ENCODE peak calls at places on chromosome 19, in six cellular contexts. H, S, Q, K, C and G are unnamed samples.

GRCh38 chr19:13712767-13713201 is 51.5 kb upstream of the MRI1 start:
- DNase-seq in Q (no peak), C (no peak), K (no peak), H (no peak), S (no peak), G (no peak)

GRCh38 chr19:3275068-3275582 is 50.7 kb downstream of the CELF5 start:
- DNase-seq in C (peak), S (peak), K (no peak), Q (peak), H (peak), G (peak)

GRCh38 chr19:3338541-3339181 is 27.7 kb upstream of the NFIC start:
- DNase-seq in K (no peak), H (no peak), C (no peak), Q (no peak), S (no peak), G (no peak)

GRCh38 chr19:36771275-36772231 is 1.1 kb downstream of the ZNF850 start:
- DNase-seq in K (no peak), Q (peak), S (peak), C (no peak), H (peak), G (peak)

GRCh38 chr19:40519352-40520322 is 52.8 kb downstream of the SPTBN4 start:
- DNase-seq in H (no peak), S (peak), C (no peak), K (peak), Q (no peak), G (peak)

GRCh38 chr19:2578911-2579677 is 103.2 kb downstream of the GADD45B start:
- DNase-seq in C (peak), S (peak), Q (peak), H (no peak), K (no peak), G (peak)

GRCh38 chr19:35249146-35249847 is 495 bp downstream of the LSR start:
- DNase-seq in H (peak), Q (no peak), C (no peak), K (no peak), S (no peak), G (peak)

GRCh38 chr19:53810891-53811290 is 13.2 kb downstream of the NLRP12 start:
- DNase-seq in Q (no peak), H (no peak), S (no peak), K (no peak), C (no peak), G (no peak)

GRCh38 chr19:42092350-42092749 is 16.4 kb downstream of the ZNF574 start:
- DNase-seq in S (peak), K (peak), C (no peak), Q (peak), H (peak), G (no peak)

GRCh38 chr19:13835791-13836723 is 40.8 kb downstream of the ZSWIM4 start:
- DNase-seq in C (no peak), K (no peak), Q (no peak), S (no peak), H (peak), G (no peak)

GRCh38 chr19:33196446-33197193 is 2.5 kb downstream of the LRP3 start:
- DNase-seq in H (no peak), Q (no peak), S (no peak), C (no peak), K (no peak), G (no peak)

GRCh38 chr19:11423804-11424318 is 4.7 kb upstream of the RGL3 start:
- DNase-seq in C (no peak), H (no peak), K (no peak), S (peak), Q (no peak), G (no peak)

GRCh38 chr19:36460046-36460445 is 29.3 kb downstream of the ZNF566 start:
- DNase-seq in S (no peak), C (no peak), Q (no peak), H (no peak), K (no peak), G (no peak)

GRCh38 chr19:15210323-15210774 is 9.6 kb upstream of the NOTCH3 start:
- DNase-seq in H (no peak), Q (peak), C (no peak), S (no peak), K (no peak), G (no peak)

GRCh38 chr19:42397315-42398166 is 7.4 kb upstream of the CNFN start:
- DNase-seq in H (no peak), K (no peak), Q (no peak), S (no peak), C (no peak), G (no peak)

GRCh38 chr19:55490478-55491436 is 2.5 kb downstream of the SSC5D start:
- DNase-seq in S (no peak), Q (no peak), K (no peak), H (no peak), C (no peak), G (no peak)

GRCh38 chr19:30168760-30169159 is 203.4 kb upstream of the ZNF536 start:
- DNase-seq in K (no peak), C (no peak), H (no peak), Q (no peak), S (no peak), G (no peak)

GRCh38 chr19:2391118-2391725 is 31.2 kb downstream of the TMPRSS9 start:
- DNase-seq in C (peak), S (peak), Q (peak), K (peak), H (peak), G (peak)

GRCh38 chr19:5828661-5829566 is 10.6 kb downstream of the FUT6 start:
- DNase-seq in S (peak), H (peak), K (no peak), Q (no peak), C (no peak), G (peak)

GRCh38 chr19:48308695-48309586 is 16.4 kb upstream of the EMP3 start:
- DNase-seq in H (peak), C (no peak), Q (no peak), K (no peak), S (peak), G (peak)

GRCh38 chr19:41957838-41958366 is 1.2 kb downstream of the RABAC1 start:
- DNase-seq in Q (peak), C (peak), S (peak), H (peak), K (peak), G (peak)

GRCh38 chr19:15464394-15465385 is at the start of gene RASAL3:
- DNase-seq in H (peak), Q (no peak), K (peak), S (peak), C (no peak), G (no peak)

GRCh38 chr19:40578442-40578908 is 1.8 kb downstream of the SHKBP1 start:
- DNase-seq in Q (peak), S (peak), C (no peak), K (no peak), H (peak), G (peak)

GRCh38 chr19:41951686-41952172 is 7.4 kb downstream of the RABAC1 start:
- DNase-seq in C (peak), H (peak), S (peak), K (peak), Q (peak), G (peak)

GRCh38 chr19:54316746-54317107 is 3.8 kb upstream of the LILRA5 start:
- DNase-seq in H (peak), S (peak), K (no peak), Q (no peak), C (no peak), G (peak)

GRCh38 chr19:48127561-48127960 is 16.9 kb upstream of the PLA2G4C start:
- DNase-seq in Q (no peak), C (no peak), S (no peak), K (no peak), H (no peak), G (no peak)

GRCh38 chr19:6259312-6259861 is 20.4 kb downstream of the MLLT1 start:
- DNase-seq in C (no peak), H (no peak), S (no peak), Q (no peak), K (no peak), G (no peak)

GRCh38 chr19:19531951-19532805 is 3.5 kb downstream of the YJEFN3 start:
- DNase-seq in H (peak), C (no peak), S (peak), K (peak), Q (peak), G (peak)

GRCh38 chr19:591099-591958 is 1.6 kb downstream of the HCN2 start:
- DNase-seq in K (no peak), C (no peak), S (peak), H (no peak), Q (peak), G (peak)
- TF ChIP-seq EZH2phosphoT487 in K (no peak), C (no peak), S (no peak), H (no peak), Q (no peak), G (peak)

GRCh38 chr19:1302534-1303239 is 17.0 kb downstream of the EFNA2 start:
- DNase-seq in C (no peak), S (no peak), K (no peak), H (no peak), Q (no peak), G (peak)
- H2AFZ ChIP-seq in C (no peak), S (no peak), K (no peak), H (no peak), Q (no peak), G (no peak)

GRCh38 chr19:18253716-18254115 is 20.5 kb downstream of the IQCN start:
- DNase-seq in K (no peak), C (no peak), H (peak), Q (peak), S (no peak), G (no peak)
- H3K4me3 ChIP-seq in K (no peak), C (no peak), H (no peak), Q (no peak), S (no peak), G (no peak)

GRCh38 chr19:4660181-4660791 is 9.9 kb downstream of the MYDGF start:
- DNase-seq in C (no peak), Q (peak), H (peak), S (peak), K (peak), G (peak)
- TF ChIP-seq EZH2phosphoT487 in C (no peak), Q (no peak), H (no peak), S (no peak), K (no peak), G (no peak)

GRCh38 chr19:45505151-45505995 is 1.9 kb upstream of the VASP start:
- DNase-seq in C (no peak), K (no peak), Q (no peak), S (no peak), H (no peak), G (no peak)
- H2AFZ ChIP-seq in C (no peak), K (no peak), Q (no peak), S (no peak), H (no peak), G (no peak)

GRCh38 chr19:38056646-38057045 is 149.6 kb downstream of the SIPA1L3 start:
- DNase-seq in H (no peak), C (no peak), Q (no peak), K (no peak), S (no peak), G (no peak)

GRCh38 chr19:38057954-38058690 is 151.1 kb downstream of the SIPA1L3 start:
- DNase-seq in S (no peak), H (peak), C (no peak), Q (peak), K (no peak), G (no peak)

GRCh38 chr19:38055040-38055439 is 148.0 kb downstream of the SIPA1L3 start:
- DNase-seq in Q (no peak), C (no peak), K (no peak), S (peak), H (no peak), G (peak)

GRCh38 chr19:38059897-38060296 is 152.9 kb downstream of the SIPA1L3 start:
- DNase-seq in Q (no peak), H (peak), S (no peak), K (peak), C (no peak), G (no peak)

DNA sequence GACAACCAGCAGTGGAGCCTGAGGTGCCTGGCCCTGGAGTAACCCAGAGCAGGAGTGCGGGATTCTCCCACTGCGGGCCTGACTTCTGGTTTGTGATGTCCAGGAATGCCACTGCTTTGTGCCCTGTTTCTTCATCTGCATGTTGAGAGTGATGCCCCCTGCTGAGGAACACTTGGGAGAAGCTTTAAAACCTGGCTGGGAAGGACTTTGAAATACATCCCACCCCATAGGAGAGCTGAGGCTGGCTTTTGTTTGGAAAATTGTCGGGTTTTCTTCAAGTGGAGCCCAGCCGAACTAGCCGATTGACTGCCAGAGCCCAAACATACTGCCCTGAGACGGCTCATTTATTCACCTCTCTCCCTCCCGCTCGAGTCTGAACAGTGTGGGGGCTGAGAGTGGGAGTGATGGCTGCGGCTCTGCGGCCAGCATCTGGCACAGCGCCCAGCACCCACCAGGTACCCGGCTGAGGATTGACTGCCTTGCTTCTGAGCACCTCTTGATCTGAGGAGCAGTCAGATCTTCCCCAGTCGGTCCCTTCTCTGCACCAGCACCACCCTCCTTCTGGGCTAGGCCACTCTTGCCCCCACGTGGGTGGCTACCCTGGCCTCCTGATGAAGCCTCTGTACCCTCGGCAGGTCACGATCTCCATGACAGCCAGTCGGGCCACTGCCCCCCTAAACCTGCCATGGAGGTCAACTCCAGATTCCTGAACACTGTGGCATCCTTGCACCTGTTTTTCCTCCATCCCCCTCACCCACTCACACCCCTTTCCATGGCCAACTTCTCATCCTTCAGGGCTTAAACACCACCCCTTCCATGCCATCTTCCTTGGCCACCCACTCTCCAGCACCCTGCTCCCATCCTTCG is 148.9 kb downstream of the SIPA1L3 start:
- DNase-seq in H (no peak), C (no peak), S (peak), K (no peak), Q (no peak), G (peak)
- H3K4me3 ChIP-seq in H (no peak), C (no peak), S (peak), K (no peak), Q (no peak), G (no peak)

GRCh38 chr19:49887037-49887652 is 9.5 kb downstream of the IL4I1 start:
- DNase-seq in C (no peak), Q (no peak), K (no peak), S (no peak), H (no peak), G (no peak)
- TF ChIP-seq EZH2phosphoT487 in C (no peak), Q (no peak), K (no peak), S (no peak), H (no peak), G (no peak)

GRCh38 chr19:17202249-17202648 is 12.9 kb upstream of the USE1 start:
- DNase-seq in C (peak), H (peak), Q (peak), S (peak), K (no peak), G (no peak)
- H2AFZ ChIP-seq in C (no peak), H (no peak), Q (no peak), S (no peak), K (no peak), G (no peak)

DNA sequence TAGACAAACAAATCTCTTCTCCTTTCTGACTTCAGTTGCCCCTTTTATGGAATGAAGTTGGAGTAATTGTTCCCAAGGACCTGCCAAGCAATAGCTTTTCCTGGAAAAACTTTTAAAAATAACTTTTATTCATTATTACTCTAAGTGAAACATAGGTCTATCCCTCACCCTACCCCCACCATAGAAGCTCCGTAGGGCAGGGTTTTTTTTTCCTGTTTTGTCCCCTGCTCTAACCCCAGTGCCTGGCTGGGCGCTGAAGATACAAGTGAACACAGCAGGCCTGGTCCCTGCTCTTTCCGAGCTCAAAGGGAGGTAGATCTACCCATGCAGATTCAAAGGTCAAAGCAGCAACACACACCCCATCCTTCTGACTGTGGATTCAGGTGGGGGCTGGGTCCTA is 8.7 kb upstream of the GNG8 start:
- DNase-seq in Q (no peak), K (no peak), S (no peak), C (no peak), H (no peak), G (no peak)
- H3K4me3 ChIP-seq in Q (no peak), K (no peak), S (no peak), C (no peak), H (no peak), G (no peak)

GRCh38 chr19:8481191-8481590 is 21.2 kb downstream of the PRAM1 start:
- DNase-seq in C (no peak), H (no peak), S (no peak), K (no peak), Q (no peak), G (no peak)

GRCh38 chr19:8483165-8483564 is 19.3 kb downstream of the PRAM1 start:
- DNase-seq in Q (no peak), C (no peak), K (no peak), S (no peak), H (no peak), G (no peak)

GRCh38 chr19:8484331-8484894 is 18.0 kb downstream of the PRAM1 start:
- DNase-seq in H (no peak), S (no peak), Q (no peak), C (no peak), K (no peak), G (no peak)

GRCh38 chr19:8481616-8482015 is 20.8 kb downstream of the PRAM1 start:
- DNase-seq in H (no peak), S (no peak), Q (no peak), K (no peak), C (no peak), G (no peak)

DNA sequence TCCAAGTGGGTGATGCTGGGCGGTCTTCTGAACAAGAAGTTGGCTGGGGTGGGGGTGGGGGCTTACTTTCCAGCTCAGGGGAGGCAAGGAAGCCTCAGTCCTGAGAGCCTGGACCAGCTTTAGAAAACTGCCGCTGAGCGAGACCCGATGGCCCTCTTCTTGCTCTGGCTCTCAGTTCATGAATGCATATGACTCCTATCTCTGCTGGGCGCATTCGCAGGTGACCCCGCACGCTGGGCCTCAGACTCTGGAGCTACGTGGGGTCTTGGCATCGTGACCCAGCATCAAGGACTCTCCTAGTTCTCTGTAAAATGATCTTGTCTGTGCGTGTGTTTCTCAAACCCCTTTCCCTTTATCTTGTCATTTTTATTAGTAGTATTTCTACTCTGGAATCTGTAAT is 19.7 kb downstream of the PRAM1 start:
- DNase-seq in S (no peak), H (no peak), K (no peak), C (no peak), Q (no peak), G (no peak)
- TF ChIP-seq EZH2phosphoT487 in S (no peak), H (no peak), K (no peak), C (no peak), Q (no peak), G (no peak)